ENCODE peak calls at places on chromosomes 16 and 17, in four cellular contexts. One of them, this sample, is unnamed.

GRCh38 chr16:72464052-72464451 is 292.1 kb upstream of the PMFBP1 start:
- DNase-seq in fibroblast of pulmonary artery: no peak
- DNase-seq in mammary epithelial cell: no peak
- DNase-seq in pancreas: no peak
- DNase-seq in this sample: no peak

GRCh38 chr16:51416921-51417320 is 265.9 kb upstream of the SALL1 start:
- DNase-seq in fibroblast of pulmonary artery: peak
- DNase-seq in mammary epithelial cell: no peak
- DNase-seq in pancreas: no peak
- DNase-seq in this sample: peak

GRCh38 chr16:12602811-12603698 is 200.6 kb downstream of the CPPED1 start:
- DNase-seq in fibroblast of pulmonary artery: no peak
- DNase-seq in mammary epithelial cell: no peak
- DNase-seq in pancreas: no peak
- DNase-seq in this sample: no peak

GRCh38 chr16:72847187-72848044 is 200.5 kb downstream of the ZFHX3 start:
- DNase-seq in fibroblast of pulmonary artery: peak
- DNase-seq in mammary epithelial cell: no peak
- DNase-seq in pancreas: no peak
- DNase-seq in this sample: peak

GRCh38 chr16:53740476-53740875 is 36.5 kb downstream of the FTO start:
- DNase-seq in fibroblast of pulmonary artery: no peak
- DNase-seq in mammary epithelial cell: no peak
- DNase-seq in pancreas: no peak
- DNase-seq in this sample: no peak

GRCh38 chr17:12553625-12554024 is 112.1 kb upstream of the MYOCD start:
- DNase-seq in fibroblast of pulmonary artery: no peak
- DNase-seq in mammary epithelial cell: no peak
- DNase-seq in pancreas: no peak
- DNase-seq in this sample: peak

GRCh38 chr17:65173284-65173793 is 36.2 kb downstream of the RGS9 start:
- DNase-seq in fibroblast of pulmonary artery: peak
- DNase-seq in mammary epithelial cell: no peak
- DNase-seq in pancreas: no peak
- DNase-seq in this sample: peak

GRCh38 chr16:86585821-86586611 is 7.7 kb downstream of the FOXL1 start:
- DNase-seq in fibroblast of pulmonary artery: no peak
- DNase-seq in mammary epithelial cell: peak
- DNase-seq in pancreas: no peak
- DNase-seq in this sample: peak

GRCh38 chr16:28039493-28039892 is 24.0 kb downstream of the GSG1L start:
- DNase-seq in fibroblast of pulmonary artery: no peak
- DNase-seq in mammary epithelial cell: no peak
- DNase-seq in pancreas: no peak
- DNase-seq in this sample: no peak

GRCh38 chr17:69474171-69474831 is 59.8 kb downstream of the MAP2K6 start:
- DNase-seq in fibroblast of pulmonary artery: no peak
- DNase-seq in mammary epithelial cell: no peak
- DNase-seq in pancreas: no peak
- DNase-seq in this sample: no peak

GRCh38 chr17:78839762-78840529 is 668 bp downstream of the USP36 start:
- DNase-seq in fibroblast of pulmonary artery: peak
- DNase-seq in mammary epithelial cell: peak
- DNase-seq in pancreas: no peak
- DNase-seq in this sample: peak

GRCh38 chr17:82866521-82867214 is 26.8 kb upstream of the ZNF750 start:
- DNase-seq in fibroblast of pulmonary artery: peak
- DNase-seq in mammary epithelial cell: no peak
- DNase-seq in pancreas: no peak
- DNase-seq in this sample: peak

GRCh38 chr17:74757931-74758845 is 9.8 kb downstream of the NHERF1 start:
- DNase-seq in fibroblast of pulmonary artery: peak
- DNase-seq in mammary epithelial cell: no peak
- DNase-seq in pancreas: no peak
- DNase-seq in this sample: peak

GRCh38 chr17:83055911-83056582 is 23.4 kb upstream of the METRNL start:
- DNase-seq in fibroblast of pulmonary artery: peak
- DNase-seq in mammary epithelial cell: peak
- DNase-seq in pancreas: no peak
- DNase-seq in this sample: peak

GRCh38 chr17:39787038-39787437 is 49.3 kb downstream of the GRB7 start:
- DNase-seq in fibroblast of pulmonary artery: no peak
- DNase-seq in mammary epithelial cell: no peak
- DNase-seq in pancreas: no peak
- DNase-seq in this sample: no peak

GRCh38 chr17:8468988-8469387 is 33.3 kb downstream of the NDEL1 start:
- DNase-seq in fibroblast of pulmonary artery: no peak
- DNase-seq in mammary epithelial cell: no peak
- DNase-seq in pancreas: no peak
- DNase-seq in this sample: no peak

DNA sequence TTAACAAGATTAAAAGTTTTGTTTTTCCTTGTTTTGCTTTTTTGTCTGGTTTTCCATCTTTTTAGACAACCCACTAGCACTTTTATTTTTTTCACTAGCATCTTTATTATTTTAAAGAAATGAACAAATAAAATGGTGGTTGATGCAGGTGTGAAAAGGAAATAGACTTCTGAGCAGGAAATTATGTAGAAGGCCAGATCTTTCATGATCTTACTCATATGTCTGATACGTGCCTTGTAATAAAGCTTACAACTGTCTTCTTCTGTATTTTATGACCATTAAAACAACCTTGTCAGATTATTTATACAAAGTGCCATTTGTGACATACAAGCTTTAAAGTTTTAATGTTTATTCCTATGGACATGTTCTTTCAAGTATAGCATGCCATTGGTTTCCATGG is 6.3 kb downstream of the SLFN12L start:
- DNase-seq in fibroblast of pulmonary artery: no peak
- DNase-seq in mammary epithelial cell: no peak
- DNase-seq in pancreas: no peak
- DNase-seq in this sample: no peak
- TF ChIP-seq CTCF in fibroblast of pulmonary artery: no peak
- TF ChIP-seq CTCF in mammary epithelial cell: no peak
- TF ChIP-seq CTCF in pancreas: no peak
- TF ChIP-seq CTCF in this sample: no peak

GRCh38 chr17:17414316-17414937 is 62.4 kb upstream of the MED9 start:
- DNase-seq in fibroblast of pulmonary artery: peak
- DNase-seq in mammary epithelial cell: peak
- DNase-seq in pancreas: no peak
- DNase-seq in this sample: peak
- H3K4me3 ChIP-seq in fibroblast of pulmonary artery: no peak
- H3K4me3 ChIP-seq in mammary epithelial cell: peak
- H3K4me3 ChIP-seq in pancreas: no peak
- H3K4me3 ChIP-seq in this sample: peak

GRCh38 chr17:6599364-6599763 is 41.1 kb downstream of the KIAA0753 start:
- DNase-seq in fibroblast of pulmonary artery: no peak
- DNase-seq in mammary epithelial cell: no peak
- DNase-seq in pancreas: no peak
- DNase-seq in this sample: peak
- TF ChIP-seq CTCF in fibroblast of pulmonary artery: no peak
- TF ChIP-seq CTCF in mammary epithelial cell: no peak
- TF ChIP-seq CTCF in pancreas: no peak
- TF ChIP-seq CTCF in this sample: no peak

GRCh38 chr16:24534634-24535033 is 4.7 kb upstream of the RBBP6 start:
- DNase-seq in fibroblast of pulmonary artery: no peak
- DNase-seq in mammary epithelial cell: peak
- DNase-seq in pancreas: no peak
- DNase-seq in this sample: no peak
- H3K4me3 ChIP-seq in fibroblast of pulmonary artery: no peak
- H3K4me3 ChIP-seq in mammary epithelial cell: no peak
- H3K4me3 ChIP-seq in pancreas: no peak
- H3K4me3 ChIP-seq in this sample: no peak

DNA sequence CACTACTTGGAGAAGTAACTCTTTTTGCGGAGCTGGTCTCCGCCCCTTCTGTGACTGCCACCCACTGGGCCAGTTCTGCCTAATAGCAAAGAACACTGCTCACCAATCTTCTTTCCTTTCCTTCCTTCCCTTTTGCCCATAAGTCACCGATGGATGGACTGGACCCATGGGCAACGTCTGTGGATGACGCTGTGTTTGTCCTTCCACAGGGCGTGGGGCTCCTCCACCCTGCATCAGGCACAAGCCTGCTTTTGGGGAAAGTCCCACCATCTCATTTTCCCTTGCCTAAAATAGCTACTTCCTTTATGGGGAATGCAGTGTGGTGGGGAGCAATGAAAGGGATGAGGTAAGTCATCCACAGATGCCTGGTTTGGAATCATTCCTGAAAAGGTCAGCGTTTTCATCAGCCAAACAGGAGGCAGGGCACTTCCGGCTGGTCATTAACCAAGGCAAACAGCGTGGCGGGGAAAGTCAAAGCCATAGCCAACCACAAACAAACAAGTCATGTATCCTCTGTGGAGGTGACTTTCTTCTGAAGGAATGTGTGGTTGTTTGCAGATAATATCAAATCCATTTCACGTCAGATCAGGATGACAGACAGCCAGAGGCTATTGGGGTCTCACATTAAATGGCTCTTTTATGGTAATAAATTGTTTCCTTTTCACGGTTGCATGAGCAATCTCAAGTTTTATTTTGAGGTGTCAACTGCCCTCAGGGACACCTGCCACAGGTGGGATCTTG is 30.7 kb upstream of the MED9 start:
- DNase-seq in fibroblast of pulmonary artery: peak
- DNase-seq in mammary epithelial cell: peak
- DNase-seq in pancreas: peak
- DNase-seq in this sample: peak
- TF ChIP-seq CTCF in fibroblast of pulmonary artery: no peak
- TF ChIP-seq CTCF in mammary epithelial cell: no peak
- TF ChIP-seq CTCF in pancreas: no peak
- TF ChIP-seq CTCF in this sample: peak

DNA sequence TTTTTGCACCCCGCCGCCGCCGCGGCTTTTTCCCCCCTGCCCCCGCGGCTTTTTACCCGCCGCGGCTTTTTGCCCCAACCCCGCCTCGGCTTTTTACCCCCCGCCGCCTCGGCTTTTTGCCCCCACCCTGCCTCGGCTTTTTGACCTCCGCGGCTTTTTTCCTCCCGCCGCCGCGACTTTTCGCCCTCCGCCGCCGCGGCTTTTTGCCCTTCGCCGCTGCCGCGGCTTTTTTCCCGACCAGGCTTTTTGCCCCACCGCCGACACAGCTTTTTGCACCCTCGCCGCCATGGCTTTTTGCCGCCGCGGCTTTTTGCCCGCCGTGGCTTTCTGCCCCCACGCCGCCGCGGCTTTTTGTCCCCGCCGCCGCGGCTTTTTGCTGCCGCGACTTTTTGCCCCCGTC is 137.0 kb upstream of the TP53TG3D start:
- DNase-seq in fibroblast of pulmonary artery: no peak
- DNase-seq in mammary epithelial cell: no peak
- DNase-seq in pancreas: no peak
- DNase-seq in this sample: no peak
- H3K4me3 ChIP-seq in fibroblast of pulmonary artery: peak
- H3K4me3 ChIP-seq in mammary epithelial cell: peak
- H3K4me3 ChIP-seq in pancreas: peak
- H3K4me3 ChIP-seq in this sample: peak